ENCODE peak calls at places on chromosomes 16 and 17, in four cellular contexts. V is HL-60, H is GM12878, J is K562. A is an unnamed sample.
A peak's percentile ranks its signal among the peaks of the same experiment; 100 is the strongest.

GRCh38 chr17:61444831-61445230 is 7.4 kb upstream of the TBX4 start:
- DNase-seq in V (no peak), H (no peak), J (no peak), A (no peak)

GRCh38 chr16:4529085-4530060 is 9.2 kb downstream of the CDIP1 start:
- DNase-seq in V (peak; percentile 29), H (peak; percentile 23), J (no peak), A (no peak)

GRCh38 chr17:11240041-11240801 is 792 bp upstream of the SHISA6 start:
- DNase-seq in V (no peak), H (no peak), J (no peak), A (no peak)

GRCh38 chr17:73284339-73284738 is 22.7 kb upstream of the CPSF4L start:
- DNase-seq in V (no peak), H (no peak), J (no peak), A (no peak)

GRCh38 chr17:33396818-33397217 is 103.7 kb upstream of the ASIC2 start:
- DNase-seq in V (no peak), H (no peak), J (no peak), A (no peak)

GRCh38 chr16:75860654-75861053 is 134.4 kb upstream of the CPHXL start:
- DNase-seq in V (no peak), H (no peak), J (peak; percentile 3), A (no peak)

GRCh38 chr17:9206989-9207317 is 185.6 kb downstream of the NTN1 start:
- DNase-seq in V (no peak), H (no peak), J (no peak), A (no peak)

GRCh38 chr17:10067446-10068143 is 130.8 kb downstream of the GAS7 start:
- DNase-seq in V (no peak), H (no peak), J (no peak), A (no peak)

GRCh38 chr17:72520665-72521303 is 400.0 kb downstream of the SOX9 start:
- DNase-seq in V (no peak), H (no peak), J (no peak), A (no peak)

GRCh38 chr16:85335584-85336492 is 223.6 kb upstream of the CIBAR2 start:
- DNase-seq in V (no peak), H (no peak), J (peak; percentile 58), A (no peak)

GRCh38 chr17:63458478-63458877 is 12.4 kb upstream of the CYB561 start:
- DNase-seq in V (no peak), H (no peak), J (no peak), A (no peak)

GRCh38 chr17:18182978-18183333 is 672 bp upstream of the ALKBH5 start:
- DNase-seq in V (peak; percentile 64), H (no peak), J (peak; percentile 83), A (peak; percentile 77)

GRCh38 chr17:73091770-73092517 is 544 bp downstream of the SLC39A11 start:
- DNase-seq in V (peak; percentile 67), H (no peak), J (peak; percentile 23), A (no peak)

GRCh38 chr16:14345512-14346115 is 274.5 kb downstream of the MRTFB start:
- DNase-seq in V (no peak), H (no peak), J (no peak), A (no peak)

GRCh38 chr17:68398731-68399637 is 58.3 kb downstream of the WIPI1 start:
- DNase-seq in V (peak; percentile 70), H (no peak), J (peak; percentile 68), A (peak; percentile 53)

GRCh38 chr17:71613996-71614395 is 506.8 kb upstream of the SOX9 start:
- DNase-seq in V (no peak), H (no peak), J (no peak), A (no peak)

GRCh38 chr17:17445925-17446665 is 30.7 kb upstream of the MED9 start:
- DNase-seq in V (no peak), H (no peak), J (no peak), A (no peak)

GRCh38 chr16:81204794-81205680 is 33.5 kb upstream of the BCO1 start:
- DNase-seq in V (peak; percentile 25), H (peak; percentile 11), J (peak; percentile 65), A (peak; percentile 44)

GRCh38 chr16:25771216-25771615 is 79.5 kb downstream of the HS3ST4 start:
- DNase-seq in V (no peak), H (no peak), J (peak; percentile 21), A (no peak)
- TF ChIP-seq SPI1 in V (no peak), H (no peak), J (no peak), A (no peak)

DNA sequence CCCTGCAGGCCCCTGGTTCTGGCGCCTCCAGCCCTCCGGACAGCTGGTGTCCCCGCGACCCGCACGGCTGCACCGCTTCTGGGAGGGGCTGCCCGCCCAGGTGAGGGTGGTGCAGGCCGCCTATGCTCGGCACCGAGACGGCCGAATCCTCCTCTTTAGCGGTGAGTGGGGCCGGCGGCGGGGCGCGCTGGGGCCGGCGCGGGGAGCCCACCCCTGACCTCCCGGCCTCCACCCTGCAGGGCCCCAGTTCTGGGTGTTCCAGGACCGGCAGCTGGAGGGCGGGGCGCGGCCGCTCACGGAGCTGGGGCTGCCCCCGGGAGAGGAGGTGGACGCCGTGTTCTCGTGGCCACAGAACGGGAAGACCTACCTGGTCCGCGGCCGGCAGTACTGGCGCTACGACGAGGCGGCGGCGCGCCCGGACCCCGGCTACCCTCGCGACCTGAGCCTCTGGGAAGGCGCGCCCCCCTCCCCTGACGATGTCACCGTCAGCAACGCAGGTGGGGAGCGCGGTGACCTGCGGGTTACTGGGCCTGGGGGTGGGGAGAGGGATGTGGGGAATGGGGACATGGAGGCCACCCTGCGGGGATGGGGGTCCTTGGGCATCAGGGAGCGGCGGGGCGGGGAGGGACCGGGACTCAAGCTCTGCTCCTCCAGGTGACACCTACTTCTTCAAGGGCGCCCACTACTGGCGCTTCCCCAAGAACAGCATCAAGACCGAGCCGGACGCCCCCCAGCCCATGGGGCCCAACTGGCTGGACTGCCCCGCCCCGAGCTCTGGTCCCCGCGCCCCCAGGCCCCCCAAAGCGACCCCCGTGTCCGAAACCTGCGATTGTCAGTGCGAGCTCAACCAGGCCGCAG is 7.0 kb upstream of the IL32 start:
- DNase-seq in V (peak; percentile 52), H (no peak), J (peak; percentile 81), A (no peak)
- TF ChIP-seq SPI1 in V (no peak), H (no peak), J (no peak), A (no peak)

DNA sequence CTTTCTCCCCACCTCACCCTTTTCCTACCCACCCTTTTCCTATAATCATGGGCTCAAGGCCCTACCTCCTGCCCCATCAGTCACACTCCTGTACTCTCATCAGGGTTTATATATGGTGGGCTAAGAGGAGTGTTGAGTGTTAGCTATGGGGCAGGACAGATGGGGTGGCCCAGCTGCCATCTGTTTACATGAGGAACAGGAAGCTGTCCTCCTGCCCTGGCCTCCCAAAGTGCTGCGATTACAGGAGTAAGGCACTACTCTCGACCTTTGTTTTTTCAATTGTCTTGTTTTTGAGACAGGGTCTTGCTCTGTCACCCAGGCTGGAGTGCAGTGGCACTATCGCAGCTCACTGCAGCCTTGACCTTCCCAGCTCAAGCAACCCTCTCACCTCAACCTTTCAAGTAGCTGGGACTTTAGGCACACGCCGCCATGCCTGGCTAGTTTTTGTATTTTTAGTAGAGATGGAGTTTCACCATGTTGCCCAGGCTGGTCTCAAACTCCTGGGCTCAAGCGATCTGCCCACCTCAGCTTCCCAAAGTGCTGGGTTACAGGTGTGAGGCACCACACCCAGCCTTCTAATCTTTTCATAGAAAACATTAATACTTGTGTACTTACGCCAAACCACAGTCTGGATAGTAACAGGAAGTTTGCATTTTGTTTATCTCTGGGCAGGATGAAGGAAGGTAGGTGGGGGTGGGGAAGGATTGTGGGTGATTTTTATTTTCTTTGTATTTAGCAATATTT is 1.6 kb downstream of the TRADD start:
- DNase-seq in V (no peak), H (no peak), J (no peak), A (no peak)
- TF ChIP-seq SPI1 in V (no peak), H (no peak), J (no peak), A (no peak)

GRCh38 chr17:57892820-57893595 is 43.2 kb upstream of the MRPS23 start:
- DNase-seq in V (peak; percentile 100), H (no peak), J (peak; percentile 11), A (no peak)
- TF ChIP-seq SPI1 in V (peak; percentile 23), H (no peak), J (no peak), A (no peak)

DNA sequence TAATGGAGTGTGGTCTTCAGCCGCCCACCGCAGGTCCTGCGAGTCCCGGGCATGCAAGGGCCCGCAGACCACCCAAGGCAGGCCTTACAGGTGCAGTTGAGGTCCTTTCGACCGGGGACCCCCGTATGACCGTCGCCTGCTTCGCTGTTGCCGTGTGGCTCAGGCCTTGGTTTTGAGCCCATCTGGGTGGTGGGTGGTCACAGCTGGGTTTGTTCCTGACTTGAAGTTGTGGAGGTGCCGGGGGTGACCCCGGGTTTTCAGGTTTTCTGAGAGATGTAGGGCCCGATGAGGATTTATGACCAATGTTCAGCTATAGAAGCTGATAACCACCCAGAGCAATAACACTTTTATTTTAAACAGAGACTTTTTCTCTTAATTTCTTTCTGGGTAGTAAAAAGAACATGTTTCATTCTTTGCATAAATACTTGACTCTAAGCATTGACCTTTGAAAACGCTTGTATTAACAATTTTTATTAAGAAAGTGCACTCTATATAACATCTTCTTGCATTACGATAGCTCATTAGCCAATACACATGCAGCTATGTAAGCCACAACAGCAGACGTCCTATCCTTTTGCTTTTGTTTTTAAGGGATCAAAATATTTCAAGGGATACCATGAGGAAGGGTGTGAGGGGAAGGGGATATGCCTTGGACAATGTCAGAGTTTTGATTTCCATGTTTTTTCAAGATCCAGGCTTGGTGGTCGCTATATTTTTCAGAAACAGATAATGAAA is 1.9 kb downstream of the FOXL1 start:
- DNase-seq in V (no peak), H (no peak), J (no peak), A (no peak)
- TF ChIP-seq SPI1 in V (no peak), H (no peak), J (no peak), A (no peak)

DNA sequence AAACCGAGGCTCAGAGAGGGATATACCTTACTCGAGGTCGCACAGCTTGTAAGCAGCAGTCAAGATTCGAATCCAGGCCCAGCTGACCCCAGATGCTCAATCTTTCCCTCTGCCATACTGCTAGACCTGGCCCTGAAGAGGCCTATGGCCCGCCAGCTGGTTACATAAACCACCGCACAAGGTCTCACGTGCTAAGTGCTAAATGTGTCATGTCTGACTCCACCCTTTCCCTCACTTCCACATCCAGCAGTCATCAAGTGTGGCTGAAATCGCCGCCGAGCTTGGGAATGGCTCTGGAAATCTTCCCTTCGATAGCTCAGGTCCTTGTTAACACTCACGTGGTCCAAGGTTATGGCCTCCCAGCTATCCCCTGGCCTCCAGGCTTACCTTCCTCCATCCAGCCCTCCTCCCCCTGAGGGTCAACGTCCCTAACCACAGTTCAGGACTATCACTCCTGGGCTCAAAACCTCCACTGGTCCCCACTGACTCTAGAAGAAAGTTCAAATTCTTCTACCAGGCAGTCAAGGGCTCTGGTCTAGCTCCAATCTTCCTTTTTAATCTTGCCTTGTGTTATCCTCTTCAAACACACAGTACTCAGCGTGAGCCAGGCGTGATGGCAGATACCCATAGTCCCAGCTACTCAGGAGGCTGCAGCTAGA is 3.5 kb downstream of the ZBTB4 start:
- DNase-seq in V (no peak), H (no peak), J (peak; percentile 80), A (no peak)
- TF ChIP-seq SPI1 in V (no peak), H (no peak), J (no peak), A (no peak)